ENCODE peak calls at places on chromosomes 16 and 17, in nine cellular contexts. P, X, Z, C, M, Y, K, A and E are unnamed samples.
A peak's percentile ranks its signal among the peaks of the same experiment; 100 is the strongest.

GRCh38 chr17:35341465-35341992 is 31.9 kb downstream of the SLFN11 start:
- DNase-seq in P (no peak), X (no peak), Z (no peak), C (no peak), M (no peak), Y (peak; percentile 4), K (no peak), A (no peak), E (no peak)

GRCh38 chr17:55708575-55708974 is 14.1 kb downstream of the TMEM100 start:
- DNase-seq in P (no peak), X (no peak), Z (no peak), C (no peak), M (no peak), Y (no peak), K (no peak), A (peak; percentile 46), E (no peak)

GRCh38 chr17:3532859-3533142 is 24.8 kb downstream of the TRPV3 start:
- DNase-seq in P (no peak), X (no peak), Z (no peak), C (no peak), M (peak; percentile 1), Y (no peak), K (no peak), A (no peak), E (no peak)

GRCh38 chr16:23371368-23371767 is 69.3 kb downstream of the SCNN1B start:
- DNase-seq in P (no peak), X (no peak), Z (no peak), C (no peak), M (no peak), Y (no peak), K (no peak), A (no peak), E (no peak)

GRCh38 chr16:55257971-55258613 is 65.9 kb upstream of the IRX6 start:
- DNase-seq in P (no peak), X (no peak), Z (no peak), C (peak; percentile 48), M (peak; percentile 66), Y (peak; percentile 5), K (peak; percentile 89), A (peak; percentile 93), E (no peak)

GRCh38 chr17:81387235-81388060 is 7.8 kb upstream of the BAHCC1 start:
- DNase-seq in P (no peak), X (no peak), Z (peak; percentile 68), C (no peak), M (peak; percentile 80), Y (no peak), K (peak; percentile 78), A (peak; percentile 84), E (no peak)

GRCh38 chr17:38728290-38728831 is 1.8 kb upstream of the CISD3 start:
- DNase-seq in P (no peak), X (no peak), Z (no peak), C (no peak), M (no peak), Y (peak; percentile 86), K (no peak), A (no peak), E (peak; percentile 64)

GRCh38 chr17:33126086-33126485 is 134.4 kb downstream of the SPACA3 start:
- DNase-seq in P (no peak), X (no peak), Z (no peak), C (no peak), M (no peak), Y (no peak), K (no peak), A (no peak), E (no peak)

GRCh38 chr17:2412561-2413021 is 11.7 kb upstream of the MNT start:
- DNase-seq in P (no peak), X (no peak), Z (no peak), C (no peak), M (no peak), Y (no peak), K (no peak), A (peak; percentile 83), E (no peak)

GRCh38 chr17:79104898-79105600 is 30.4 kb downstream of the ENGASE start:
- DNase-seq in P (no peak), X (no peak), Z (no peak), C (no peak), M (no peak), Y (no peak), K (no peak), A (peak; percentile 75), E (no peak)

GRCh38 chr17:65049085-65049756 is 7.3 kb downstream of the GNA13 start:
- DNase-seq in P (no peak), X (no peak), Z (no peak), C (no peak), M (no peak), Y (no peak), K (no peak), A (peak; percentile 21), E (peak; percentile 10)

GRCh38 chr17:65047939-65048338 is 8.6 kb downstream of the GNA13 start:
- DNase-seq in P (no peak), X (no peak), Z (no peak), C (no peak), M (no peak), Y (no peak), K (no peak), A (no peak), E (no peak)

GRCh38 chr17:65043802-65044201 is 12.7 kb downstream of the GNA13 start:
- DNase-seq in P (no peak), X (no peak), Z (no peak), C (no peak), M (no peak), Y (no peak), K (no peak), A (no peak), E (no peak)

GRCh38 chr17:65048441-65048840 is 8.1 kb downstream of the GNA13 start:
- DNase-seq in P (no peak), X (no peak), Z (no peak), C (no peak), M (no peak), Y (no peak), K (no peak), A (no peak), E (no peak)

DNA sequence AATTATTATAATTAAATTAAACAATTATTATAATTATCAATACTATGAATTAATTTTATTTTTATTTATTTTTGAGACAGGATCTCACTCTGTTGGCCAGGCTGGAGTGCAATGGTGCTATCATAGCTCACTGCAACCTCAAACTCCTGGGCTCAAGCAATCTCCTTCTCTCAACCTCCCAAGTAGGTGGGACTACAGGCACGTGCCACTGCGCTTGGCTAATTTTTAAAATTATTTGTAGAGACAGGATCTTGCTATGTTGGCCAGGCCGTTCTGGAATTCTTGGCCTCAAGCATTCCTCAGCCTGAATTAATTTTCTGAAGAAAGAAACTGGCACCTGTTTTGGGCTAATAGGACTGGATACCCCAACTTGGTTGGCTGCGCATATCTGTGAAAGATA is 10.3 kb downstream of the GNA13 start:
- DNase-seq in P (no peak), X (no peak), Z (no peak), C (no peak), M (no peak), Y (no peak), K (no peak), A (no peak), E (no peak)
- H3K27ac ChIP-seq in P (no peak overlapping the region), X (no peak overlapping the region), Z (no peak overlapping the region), C (no peak overlapping the region), M (no peak overlapping the region), Y (no peak overlapping the region), K (no peak overlapping the region), A (no peak overlapping the region), E (no peak overlapping the region)

GRCh38 chr16:3859875-3860274 is 20.6 kb downstream of the CREBBP start:
- DNase-seq in P (no peak), X (no peak), Z (no peak), C (no peak), M (no peak), Y (no peak), K (no peak), A (no peak), E (no peak)
- H3K27ac ChIP-seq in P (no peak overlapping the region), X (no peak overlapping the region), Z (no peak overlapping the region), C (no peak overlapping the region), M (no peak overlapping the region), Y (no peak overlapping the region), K (no peak overlapping the region), A (no peak overlapping the region), E (no peak overlapping the region)

GRCh38 chr17:48047113-48047740 is 932 bp upstream of the NFE2L1 start:
- DNase-seq in P (no peak), X (no peak), Z (no peak), C (no peak), M (no peak), Y (no peak), K (no peak), A (peak; percentile 61), E (no peak)

GRCh38 chr17:48044851-48045250 is 3.3 kb upstream of the NFE2L1 start:
- DNase-seq in P (no peak), X (no peak), Z (no peak), C (no peak), M (no peak), Y (no peak), K (no peak), A (no peak), E (no peak)

GRCh38 chr17:48046296-48046695 is 1.9 kb upstream of the NFE2L1 start:
- DNase-seq in P (no peak), X (no peak), Z (no peak), C (no peak), M (no peak), Y (no peak), K (no peak), A (no peak), E (no peak)

GRCh38 chr17:48043171-48043570 is 5.0 kb upstream of the NFE2L1 start:
- DNase-seq in P (no peak), X (no peak), Z (no peak), C (no peak), M (no peak), Y (no peak), K (no peak), A (no peak), E (no peak)

GRCh38 chr17:48045270-48046001 is 2.7 kb upstream of the NFE2L1 start:
- DNase-seq in P (no peak), X (no peak), Z (no peak), C (peak; percentile 88), M (peak; percentile 48), Y (no peak), K (no peak), A (no peak), E (no peak)
- H3K27ac ChIP-seq in P (no peak overlapping the region), X (no peak overlapping the region), Z (no peak overlapping the region), C (peak overlapping the region; percentile 99), M (peak overlapping the region; percentile 36), Y (no peak overlapping the region), K (peak overlapping the region; percentile 90), A (no peak overlapping the region), E (no peak overlapping the region)

GRCh38 chr17:17708816-17709215 is 27.6 kb downstream of the RAI1 start:
- DNase-seq in P (no peak), X (no peak), Z (no peak), C (no peak), M (no peak), Y (no peak), K (no peak), A (no peak), E (no peak)

GRCh38 chr17:17710728-17711541 is 29.7 kb downstream of the RAI1 start:
- DNase-seq in P (peak; percentile 50), X (peak; percentile 72), Z (no peak), C (peak; percentile 94), M (peak; percentile 95), Y (no peak), K (peak; percentile 84), A (peak; percentile 98), E (no peak)

GRCh38 chr17:17710355-17710727 is 29.1 kb downstream of the RAI1 start:
- DNase-seq in P (no peak), X (no peak), Z (no peak), C (no peak), M (no peak), Y (no peak), K (no peak), A (peak; percentile 71), E (no peak)

GRCh38 chr17:17708301-17708700 is 27.0 kb downstream of the RAI1 start:
- DNase-seq in P (no peak), X (no peak), Z (no peak), C (no peak), M (no peak), Y (no peak), K (no peak), A (no peak), E (no peak)

GRCh38 chr17:17709815-17710321 is 28.6 kb downstream of the RAI1 start:
- DNase-seq in P (peak; percentile 54), X (no peak), Z (no peak), C (no peak), M (no peak), Y (no peak), K (no peak), A (no peak), E (no peak)
- H3K27ac ChIP-seq in P (peak overlapping the region; percentile 67), X (peak overlapping the region; percentile 78), Z (no peak overlapping the region), C (peak overlapping the region; percentile 89), M (peak overlapping the region; percentile 89), Y (no peak overlapping the region), K (peak overlapping the region; percentile 66), A (no peak overlapping the region), E (no peak overlapping the region)